ENCODE peak calls at places on chromosomes 13 and 19, in five cellular contexts. H, I, B, U and F are unnamed samples.

GRCh38 chr19:27911122-27911898 is 1301.6 kb downstream of the UQCRFS1 start:
- DNase-seq in H (no peak), I (no peak), B (no peak), U (peak), F (no peak)

GRCh38 chr13:110055089-110055488 is 251.9 kb downstream of the COL4A1 start:
- DNase-seq in H (no peak), I (no peak), B (no peak), U (no peak), F (peak)

GRCh38 chr13:88958821-88959220 is 1287.7 kb downstream of the SLITRK5 start:
- DNase-seq in H (no peak), I (no peak), B (no peak), U (no peak), F (no peak)

GRCh38 chr13:98279473-98280175 is 102.6 kb upstream of the RNF113B start:
- DNase-seq in H (no peak), I (no peak), B (no peak), U (no peak), F (no peak)

GRCh38 chr19:16628984-16629691 is 1.1 kb upstream of the MED26 start:
- DNase-seq in H (no peak), I (peak), B (no peak), U (no peak), F (peak)

GRCh38 chr19:409006-409514 is at the start of gene C2CD4C:
- DNase-seq in H (peak), I (peak), B (peak), U (no peak), F (no peak)

GRCh38 chr13:100573121-100573520 is 15.5 kb downstream of the GGACT start:
- DNase-seq in H (peak), I (peak), B (no peak), U (peak), F (peak)

GRCh38 chr13:109741966-109742365 is 44.4 kb downstream of the IRS2 start:
- DNase-seq in H (no peak), I (no peak), B (no peak), U (no peak), F (no peak)

GRCh38 chr19:19207637-19208582 is 3.8 kb upstream of the NCAN start:
- DNase-seq in H (no peak), I (no peak), B (no peak), U (no peak), F (no peak)

GRCh38 chr19:6464070-6464873 is at the start of gene CRB3:
- DNase-seq in H (no peak), I (no peak), B (peak), U (no peak), F (peak)

GRCh38 chr19:48203227-48203793 is 32.8 kb downstream of the ZSWIM9 start:
- DNase-seq in H (no peak), I (no peak), B (no peak), U (no peak), F (peak)

GRCh38 chr13:75702476-75702875 is 66.3 kb downstream of the LMO7 start:
- DNase-seq in H (no peak), I (no peak), B (no peak), U (no peak), F (no peak)

GRCh38 chr19:609001-609340 is 19.3 kb downstream of the HCN2 start:
- DNase-seq in H (no peak), I (no peak), B (peak), U (no peak), F (no peak)

GRCh38 chr13:51804295-51805172 is 571 bp upstream of the DHRS12 start:
- DNase-seq in H (no peak), I (peak), B (no peak), U (no peak), F (no peak)

GRCh38 chr19:35556846-35557538 is 6.5 kb downstream of the ATP4A start:
- DNase-seq in H (no peak), I (no peak), B (no peak), U (no peak), F (no peak)

GRCh38 chr13:39818953-39819352 is 163.5 kb downstream of the COG6 start:
- DNase-seq in H (no peak), I (peak), B (no peak), U (no peak), F (no peak)

GRCh38 chr13:94556016-94556415 is 39.9 kb downstream of the TGDS start:
- DNase-seq in H (no peak), I (no peak), B (no peak), U (no peak), F (no peak)

GRCh38 chr19:10566658-10567410 is 1.0 kb upstream of the KRI1 start:
- DNase-seq in H (no peak), I (peak), B (no peak), U (peak), F (peak)

GRCh38 chr19:1164684-1165531 is 9.2 kb downstream of the SBNO2 start:
- DNase-seq in H (no peak), I (no peak), B (peak), U (no peak), F (no peak)

GRCh38 chr13:51223284-51224270 is 1.4 kb downstream of the FAM124A start:
- DNase-seq in H (no peak), I (no peak), B (no peak), U (no peak), F (no peak)

GRCh38 chr19:12260236-12260635 is 34.4 kb downstream of the ZNF44 start:
- DNase-seq in H (no peak), I (no peak), B (no peak), U (no peak), F (no peak)

GRCh38 chr19:17542042-17542441 is 13.4 kb upstream of the COLGALT1 start:
- DNase-seq in H (no peak), I (no peak), B (no peak), U (no peak), F (no peak)

GRCh38 chr13:47133024-47133445 is 236.2 kb upstream of the HTR2A start:
- DNase-seq in H (no peak), I (no peak), B (no peak), U (no peak), F (no peak)

GRCh38 chr13:79812070-79812850 is 331.3 kb downstream of the NDFIP2 start:
- DNase-seq in H (no peak), I (no peak), B (no peak), U (peak), F (no peak)

GRCh38 chr13:62038214-62038613 is 622.6 kb upstream of the PCDH20 start:
- DNase-seq in H (no peak), I (no peak), B (no peak), U (no peak), F (no peak)

GRCh38 chr13:112699318-112699918 is 9.6 kb downstream of the ATP11A start:
- DNase-seq in H (peak), I (no peak), B (no peak), U (no peak), F (no peak)

GRCh38 chr19:46386996-46387712 is 26.2 kb downstream of the CCDC8 start:
- DNase-seq in H (no peak), I (no peak), B (peak), U (no peak), F (no peak)

GRCh38 chr19:6232567-6232966 is 47.2 kb downstream of the MLLT1 start:
- DNase-seq in H (peak), I (no peak), B (no peak), U (no peak), F (no peak)

GRCh38 chr19:45468159-45468651 is 409 bp downstream of the FOSB start:
- DNase-seq in H (peak), I (no peak), B (peak), U (no peak), F (no peak)

GRCh38 chr13:75908137-75908536 is 272.0 kb downstream of the LMO7 start:
- DNase-seq in H (peak), I (no peak), B (no peak), U (no peak), F (no peak)